ENCODE peak calls at places on chromosome 3, in eight cellular contexts. One of them, this sample, is unnamed. For H3K4me1, the result is how much of the 10 kb centered on the place peaks cover.

GRCh38 chr3:140351466-140351865 is 326.4 kb upstream of the TRIM42 start:
- DNase-seq in Peyer's patch: no peak
- DNase-seq in CD8-positive, alpha-beta T cell: no peak
- DNase-seq in transverse colon: no peak
- DNase-seq in PC-3: no peak
- DNase-seq in cardiac muscle cell: no peak
- DNase-seq in fibroblast of lung: no peak
- DNase-seq in gastrocnemius medialis: no peak
- DNase-seq in this sample: no peak

GRCh38 chr3:567488-568173 is 371.1 kb downstream of the CHL1 start:
- DNase-seq in Peyer's patch: no peak
- DNase-seq in CD8-positive, alpha-beta T cell: no peak
- DNase-seq in transverse colon: no peak
- DNase-seq in PC-3: no peak
- DNase-seq in cardiac muscle cell: no peak
- DNase-seq in fibroblast of lung: no peak
- DNase-seq in gastrocnemius medialis: no peak
- DNase-seq in this sample: no peak

GRCh38 chr3:9388142-9388541 is 9.3 kb upstream of the SETD5 start:
- DNase-seq in Peyer's patch: no peak
- DNase-seq in CD8-positive, alpha-beta T cell: no peak
- DNase-seq in transverse colon: no peak
- DNase-seq in PC-3: no peak
- DNase-seq in cardiac muscle cell: no peak
- DNase-seq in fibroblast of lung: no peak
- DNase-seq in gastrocnemius medialis: no peak
- DNase-seq in this sample: no peak

GRCh38 chr3:194043516-194043915 is 92.4 kb upstream of the HES1 start:
- DNase-seq in Peyer's patch: no peak
- DNase-seq in CD8-positive, alpha-beta T cell: no peak
- DNase-seq in transverse colon: no peak
- DNase-seq in PC-3: peak
- DNase-seq in cardiac muscle cell: no peak
- DNase-seq in fibroblast of lung: peak
- DNase-seq in gastrocnemius medialis: no peak
- DNase-seq in this sample: peak

GRCh38 chr3:71360694-71361093 is 222.8 kb downstream of the FOXP1 start:
- DNase-seq in Peyer's patch: no peak
- DNase-seq in CD8-positive, alpha-beta T cell: no peak
- DNase-seq in transverse colon: no peak
- DNase-seq in PC-3: no peak
- DNase-seq in cardiac muscle cell: no peak
- DNase-seq in fibroblast of lung: no peak
- DNase-seq in gastrocnemius medialis: no peak
- DNase-seq in this sample: no peak

GRCh38 chr3:15102256-15102655 is 3.3 kb upstream of the RBSN start:
- DNase-seq in Peyer's patch: peak
- DNase-seq in CD8-positive, alpha-beta T cell: no peak
- DNase-seq in transverse colon: peak
- DNase-seq in PC-3: peak
- DNase-seq in cardiac muscle cell: no peak
- DNase-seq in fibroblast of lung: peak
- DNase-seq in gastrocnemius medialis: peak
- DNase-seq in this sample: no peak

GRCh38 chr3:3615533-3615932 is 183.7 kb upstream of the LRRN1 start:
- DNase-seq in Peyer's patch: no peak
- DNase-seq in CD8-positive, alpha-beta T cell: no peak
- DNase-seq in transverse colon: no peak
- DNase-seq in PC-3: no peak
- DNase-seq in cardiac muscle cell: no peak
- DNase-seq in fibroblast of lung: no peak
- DNase-seq in gastrocnemius medialis: no peak
- DNase-seq in this sample: no peak

GRCh38 chr3:55246016-55246415 is 241.1 kb downstream of the WNT5A start:
- DNase-seq in Peyer's patch: no peak
- DNase-seq in CD8-positive, alpha-beta T cell: no peak
- DNase-seq in transverse colon: no peak
- DNase-seq in PC-3: no peak
- DNase-seq in cardiac muscle cell: no peak
- DNase-seq in fibroblast of lung: peak
- DNase-seq in gastrocnemius medialis: no peak
- DNase-seq in this sample: no peak

GRCh38 chr3:192409203-192409837 is 318.0 kb downstream of the FGF12 start:
- DNase-seq in Peyer's patch: no peak
- DNase-seq in CD8-positive, alpha-beta T cell: no peak
- DNase-seq in transverse colon: no peak
- DNase-seq in PC-3: no peak
- DNase-seq in cardiac muscle cell: peak
- DNase-seq in fibroblast of lung: peak
- DNase-seq in gastrocnemius medialis: no peak
- DNase-seq in this sample: peak

GRCh38 chr3:173214576-173214975 is 73.5 kb upstream of the SPATA16 start:
- DNase-seq in Peyer's patch: no peak
- DNase-seq in CD8-positive, alpha-beta T cell: no peak
- DNase-seq in transverse colon: no peak
- DNase-seq in PC-3: no peak
- DNase-seq in cardiac muscle cell: no peak
- DNase-seq in fibroblast of lung: no peak
- DNase-seq in gastrocnemius medialis: no peak
- DNase-seq in this sample: no peak

GRCh38 chr3:27110020-27110419 is 259.2 kb downstream of the NEK10 start:
- DNase-seq in Peyer's patch: no peak
- DNase-seq in CD8-positive, alpha-beta T cell: no peak
- DNase-seq in transverse colon: no peak
- DNase-seq in PC-3: no peak
- DNase-seq in cardiac muscle cell: no peak
- DNase-seq in fibroblast of lung: no peak
- DNase-seq in gastrocnemius medialis: no peak
- DNase-seq in this sample: no peak

DNA sequence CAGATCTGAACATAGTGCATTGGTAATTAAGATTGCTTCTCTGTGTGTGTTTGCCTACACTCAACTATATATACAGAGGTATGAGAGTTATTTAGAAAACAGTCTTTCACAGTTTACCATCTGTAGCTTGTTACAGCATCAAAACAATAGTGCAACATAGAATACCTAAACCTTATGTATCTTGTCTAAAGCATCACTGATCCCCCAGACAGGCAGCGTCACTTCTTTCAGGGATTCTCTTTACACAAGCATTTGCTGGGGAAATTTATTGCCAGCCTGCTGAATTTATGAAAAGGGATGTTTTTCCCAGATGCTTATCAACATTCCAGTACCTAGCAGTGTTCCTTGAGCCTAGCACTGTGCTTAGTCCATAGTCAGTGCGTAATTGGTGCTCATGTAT is 195.8 kb upstream of the COL8A1 start:
- DNase-seq in Peyer's patch: no peak
- DNase-seq in CD8-positive, alpha-beta T cell: no peak
- DNase-seq in transverse colon: no peak
- DNase-seq in PC-3: no peak
- DNase-seq in cardiac muscle cell: no peak
- DNase-seq in fibroblast of lung: no peak
- DNase-seq in gastrocnemius medialis: no peak
- DNase-seq in this sample: no peak
- TF ChIP-seq CTCF in Peyer's patch: no peak
- TF ChIP-seq CTCF in CD8-positive, alpha-beta T cell: no peak
- TF ChIP-seq CTCF in transverse colon: no peak
- TF ChIP-seq CTCF in PC-3: no peak
- TF ChIP-seq CTCF in cardiac muscle cell: no peak
- TF ChIP-seq CTCF in fibroblast of lung: no peak
- TF ChIP-seq CTCF in gastrocnemius medialis: no peak
- TF ChIP-seq CTCF in this sample: no peak

GRCh38 chr3:188084751-188085595 is 69.0 kb upstream of the LPP start:
- DNase-seq in Peyer's patch: no peak
- DNase-seq in CD8-positive, alpha-beta T cell: no peak
- DNase-seq in transverse colon: no peak
- DNase-seq in PC-3: no peak
- DNase-seq in cardiac muscle cell: no peak
- DNase-seq in fibroblast of lung: no peak
- DNase-seq in gastrocnemius medialis: no peak
- DNase-seq in this sample: no peak
- H3K27ac ChIP-seq in Peyer's patch: no peak
- H3K27ac ChIP-seq in CD8-positive, alpha-beta T cell: no peak
- H3K27ac ChIP-seq in transverse colon: no peak
- H3K27ac ChIP-seq in PC-3: no peak
- H3K27ac ChIP-seq in cardiac muscle cell: no peak
- H3K27ac ChIP-seq in fibroblast of lung: no peak
- H3K27ac ChIP-seq in gastrocnemius medialis: no peak
- H3K27ac ChIP-seq in this sample: no peak

GRCh38 chr3:185926445-185926844 is 11.4 kb downstream of the TRA2B start:
- DNase-seq in Peyer's patch: no peak
- DNase-seq in CD8-positive, alpha-beta T cell: no peak
- DNase-seq in transverse colon: peak
- DNase-seq in PC-3: no peak
- DNase-seq in cardiac muscle cell: no peak
- DNase-seq in fibroblast of lung: no peak
- DNase-seq in gastrocnemius medialis: no peak
- DNase-seq in this sample: no peak

GRCh38 chr3:185928532-185928931 is 9.3 kb downstream of the TRA2B start:
- DNase-seq in Peyer's patch: no peak
- DNase-seq in CD8-positive, alpha-beta T cell: no peak
- DNase-seq in transverse colon: no peak
- DNase-seq in PC-3: no peak
- DNase-seq in cardiac muscle cell: no peak
- DNase-seq in fibroblast of lung: no peak
- DNase-seq in gastrocnemius medialis: no peak
- DNase-seq in this sample: no peak

GRCh38 chr3:185929192-185930151 is 8.3 kb downstream of the TRA2B start:
- DNase-seq in Peyer's patch: no peak
- DNase-seq in CD8-positive, alpha-beta T cell: no peak
- DNase-seq in transverse colon: no peak
- DNase-seq in PC-3: no peak
- DNase-seq in cardiac muscle cell: no peak
- DNase-seq in fibroblast of lung: no peak
- DNase-seq in gastrocnemius medialis: no peak
- DNase-seq in this sample: no peak

GRCh38 chr3:185925353-185925752 is 12.5 kb downstream of the TRA2B start:
- DNase-seq in Peyer's patch: no peak
- DNase-seq in CD8-positive, alpha-beta T cell: no peak
- DNase-seq in transverse colon: no peak
- DNase-seq in PC-3: no peak
- DNase-seq in cardiac muscle cell: no peak
- DNase-seq in fibroblast of lung: no peak
- DNase-seq in gastrocnemius medialis: no peak
- DNase-seq in this sample: no peak

GRCh38 chr3:185927501-185928200 is 10.2 kb downstream of the TRA2B start:
- DNase-seq in Peyer's patch: no peak
- DNase-seq in CD8-positive, alpha-beta T cell: no peak
- DNase-seq in transverse colon: no peak
- DNase-seq in PC-3: no peak
- DNase-seq in cardiac muscle cell: no peak
- DNase-seq in fibroblast of lung: no peak
- DNase-seq in gastrocnemius medialis: no peak
- DNase-seq in this sample: no peak
- H3K4me1 ChIP-seq in Peyer's patch: under half
- H3K4me1 ChIP-seq in CD8-positive, alpha-beta T cell: half or more
- H3K4me1 ChIP-seq in transverse colon: half or more
- H3K4me1 ChIP-seq in PC-3: half or more
- H3K4me1 ChIP-seq in cardiac muscle cell: half or more
- H3K4me1 ChIP-seq in fibroblast of lung: under half
- H3K4me1 ChIP-seq in gastrocnemius medialis: half or more
- H3K4me1 ChIP-seq in this sample: half or more

DNA sequence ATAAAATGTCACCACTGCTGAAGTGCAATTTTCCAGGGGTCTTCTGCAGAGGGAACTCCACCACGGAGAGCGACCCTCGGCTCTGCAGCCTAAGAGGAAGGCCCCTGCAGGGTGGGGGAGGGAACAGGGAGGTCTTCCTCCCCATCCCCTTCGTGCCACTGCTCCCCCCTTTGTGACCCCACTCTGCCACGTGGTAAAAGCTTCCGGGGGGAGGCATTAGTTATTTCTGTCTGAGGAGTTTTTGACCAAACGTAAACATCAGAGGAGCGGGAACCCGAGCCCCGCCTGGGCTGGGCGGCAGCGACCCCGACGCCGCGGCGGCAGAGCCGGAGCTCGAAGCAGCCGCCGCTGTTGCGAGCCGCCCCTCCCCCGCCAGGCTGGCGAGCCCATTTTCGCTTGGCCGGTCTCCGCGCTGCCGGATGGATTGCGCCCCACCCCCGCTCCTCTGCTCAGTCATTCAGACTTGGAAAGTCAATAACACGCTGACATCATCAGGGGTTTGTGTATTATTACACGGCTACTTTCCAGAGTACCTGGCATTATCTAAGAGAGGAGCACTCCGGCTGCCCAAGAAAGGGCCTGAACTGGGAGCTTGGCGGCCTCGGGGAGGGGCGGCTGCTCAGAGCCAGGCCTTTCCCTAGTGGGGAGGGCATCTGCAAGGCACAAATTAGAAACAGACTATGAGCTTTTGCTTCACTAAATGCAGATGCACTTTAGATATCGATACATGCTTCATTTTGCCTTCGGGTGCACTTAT is 162.5 kb upstream of the TBL1XR1 start:
- DNase-seq in Peyer's patch: peak
- DNase-seq in CD8-positive, alpha-beta T cell: peak
- DNase-seq in transverse colon: peak
- DNase-seq in PC-3: peak
- DNase-seq in cardiac muscle cell: peak
- DNase-seq in fibroblast of lung: peak
- DNase-seq in gastrocnemius medialis: peak
- DNase-seq in this sample: peak
- TF ChIP-seq CTCF in Peyer's patch: no peak
- TF ChIP-seq CTCF in CD8-positive, alpha-beta T cell: no peak
- TF ChIP-seq CTCF in transverse colon: no peak
- TF ChIP-seq CTCF in PC-3: no peak
- TF ChIP-seq CTCF in cardiac muscle cell: no peak
- TF ChIP-seq CTCF in fibroblast of lung: no peak
- TF ChIP-seq CTCF in gastrocnemius medialis: no peak
- TF ChIP-seq CTCF in this sample: peak

GRCh38 chr3:181971424-181971823 is 259.7 kb downstream of the SOX2 start:
- DNase-seq in Peyer's patch: no peak
- DNase-seq in CD8-positive, alpha-beta T cell: no peak
- DNase-seq in transverse colon: no peak
- DNase-seq in PC-3: no peak
- DNase-seq in cardiac muscle cell: no peak
- DNase-seq in fibroblast of lung: no peak
- DNase-seq in gastrocnemius medialis: no peak
- DNase-seq in this sample: no peak

GRCh38 chr3:181969925-181970324 is 258.2 kb downstream of the SOX2 start:
- DNase-seq in Peyer's patch: no peak
- DNase-seq in CD8-positive, alpha-beta T cell: no peak
- DNase-seq in transverse colon: no peak
- DNase-seq in PC-3: no peak
- DNase-seq in cardiac muscle cell: no peak
- DNase-seq in fibroblast of lung: no peak
- DNase-seq in gastrocnemius medialis: no peak
- DNase-seq in this sample: no peak

GRCh38 chr3:181976526-181976925 is 264.8 kb downstream of the SOX2 start:
- DNase-seq in Peyer's patch: no peak
- DNase-seq in CD8-positive, alpha-beta T cell: no peak
- DNase-seq in transverse colon: no peak
- DNase-seq in PC-3: no peak
- DNase-seq in cardiac muscle cell: no peak
- DNase-seq in fibroblast of lung: no peak
- DNase-seq in gastrocnemius medialis: no peak
- DNase-seq in this sample: no peak

GRCh38 chr3:181974198-181974597 is 262.5 kb downstream of the SOX2 start:
- DNase-seq in Peyer's patch: no peak
- DNase-seq in CD8-positive, alpha-beta T cell: no peak
- DNase-seq in transverse colon: no peak
- DNase-seq in PC-3: peak
- DNase-seq in cardiac muscle cell: no peak
- DNase-seq in fibroblast of lung: no peak
- DNase-seq in gastrocnemius medialis: no peak
- DNase-seq in this sample: peak
- H3K27ac ChIP-seq in Peyer's patch: no peak
- H3K27ac ChIP-seq in CD8-positive, alpha-beta T cell: no peak
- H3K27ac ChIP-seq in transverse colon: no peak
- H3K27ac ChIP-seq in PC-3: no peak
- H3K27ac ChIP-seq in cardiac muscle cell: no peak
- H3K27ac ChIP-seq in fibroblast of lung: no peak
- H3K27ac ChIP-seq in gastrocnemius medialis: no peak
- H3K27ac ChIP-seq in this sample: peak